ENCODE peak calls at places on chromosomes 6 and 20, in six cellular contexts. Y is lower lobe of right lung, X is uterus, K is AG04450, S is DND-41, M is psoas muscle. D is an unnamed sample.

GRCh38 chr20:48209102-48209501 is 423.8 kb upstream of the SULF2 start:
- DNase-seq in Y (no peak), X (no peak), K (no peak), S (no peak), M (no peak), D (no peak)

GRCh38 chr6:33837971-33838665 is 34.3 kb upstream of the MLN start:
- DNase-seq in Y (no peak), X (peak), K (peak), S (no peak), M (no peak), D (no peak)

GRCh38 chr20:24768226-24768625 is 180.8 kb upstream of the CST7 start:
- DNase-seq in Y (no peak), X (no peak), K (no peak), S (no peak), M (no peak), D (peak)

GRCh38 chr20:10674684-10675455 is 1.1 kb upstream of the JAG1 start:
- DNase-seq in Y (peak), X (peak), K (no peak), S (no peak), M (peak), D (peak)

GRCh38 chr6:18362058-18362561 is 25.0 kb upstream of the RNF144B start:
- DNase-seq in Y (no peak), X (peak), K (peak), S (no peak), M (no peak), D (peak)

GRCh38 chr6:26033132-26033941 is 53.9 kb upstream of the HFE start:
- DNase-seq in Y (peak), X (peak), K (peak), S (peak), M (peak), D (peak)

GRCh38 chr20:63383556-63383955 is 22.4 kb upstream of the CHRNA4 start:
- DNase-seq in Y (no peak), X (no peak), K (no peak), S (no peak), M (no peak), D (no peak)

GRCh38 chr6:27757307-27757706 is 154.9 kb downstream of the OR2B2 start:
- DNase-seq in Y (peak), X (no peak), K (no peak), S (peak), M (no peak), D (no peak)

GRCh38 chr6:83574783-83575182 is 62.4 kb downstream of the PRSS35 start:
- DNase-seq in Y (no peak), X (no peak), K (no peak), S (no peak), M (no peak), D (no peak)

GRCh38 chr6:56756791-56757582 is 114.3 kb upstream of the DST start:
- DNase-seq in Y (no peak), X (no peak), K (no peak), S (no peak), M (no peak), D (no peak)

GRCh38 chr6:50030777-50031562 is 9.2 kb upstream of the DEFB110 start:
- DNase-seq in Y (no peak), X (no peak), K (no peak), S (no peak), M (no peak), D (no peak)

GRCh38 chr6:101011165-101011564 is 130.0 kb upstream of the ASCC3 start:
- DNase-seq in Y (no peak), X (no peak), K (no peak), S (peak), M (no peak), D (no peak)

GRCh38 chr6:73548458-73549446 is 27.9 kb upstream of the EEF1A1 start:
- DNase-seq in Y (no peak), X (no peak), K (no peak), S (no peak), M (no peak), D (no peak)

GRCh38 chr20:59030911-59031310 is 1.2 kb downstream of the ATP5F1E start:
- DNase-seq in Y (no peak), X (no peak), K (no peak), S (no peak), M (no peak), D (no peak)

GRCh38 chr6:125363010-125363359 is 61.2 kb upstream of the HDDC2 start:
- DNase-seq in Y (no peak), X (no peak), K (no peak), S (no peak), M (no peak), D (no peak)

GRCh38 chr20:60078351-60079250 is 120.4 kb downstream of the CDH26 start:
- DNase-seq in Y (no peak), X (no peak), K (no peak), S (no peak), M (no peak), D (no peak)

GRCh38 chr6:166027761-166028160 is 139.9 kb downstream of the TBXT start:
- DNase-seq in Y (no peak), X (no peak), K (no peak), S (no peak), M (no peak), D (peak)

GRCh38 chr6:149716584-149716983 is 1.3 kb downstream of the LATS1 start:
- DNase-seq in Y (no peak), X (no peak), K (no peak), S (no peak), M (no peak), D (no peak)
- H3K27ac ChIP-seq in Y (peak), X (no peak), K (no peak), S (peak), M (peak), D (peak)

GRCh38 chr6:68975064-68975463 is 340.0 kb downstream of the ADGRB3 start:
- DNase-seq in Y (no peak), X (no peak), K (no peak), S (no peak), M (no peak), D (peak)

GRCh38 chr6:68978411-68978810 is 343.3 kb downstream of the ADGRB3 start:
- DNase-seq in Y (no peak), X (no peak), K (no peak), S (no peak), M (no peak), D (no peak)

DNA sequence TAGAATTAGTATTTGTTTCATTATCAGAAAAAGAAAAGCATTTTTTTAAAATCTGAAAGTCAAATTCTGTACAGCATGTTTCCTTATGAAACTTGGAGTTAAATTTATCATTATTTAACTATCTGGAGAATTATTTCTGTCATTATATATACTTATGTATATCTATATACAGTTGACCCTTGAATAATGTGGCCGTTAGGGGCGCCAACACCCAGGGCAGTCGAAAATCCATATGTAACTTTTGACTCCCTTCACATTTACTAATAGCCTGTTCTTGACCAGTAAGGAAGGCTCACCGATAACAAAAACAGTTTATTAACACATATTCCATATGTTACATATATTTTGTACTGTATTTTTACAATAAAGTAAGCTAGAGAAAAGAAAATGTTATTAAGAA is 341.2 kb downstream of the ADGRB3 start:
- DNase-seq in Y (no peak), X (no peak), K (no peak), S (no peak), M (no peak), D (no peak)
- TF ChIP-seq CTCF in Y (no peak), X (no peak), K (peak), S (no peak), M (no peak), D (peak)

GRCh38 chr6:43500921-43501320 is 9.2 kb downstream of the LRRC73 start:
- DNase-seq in Y (no peak), X (no peak), K (no peak), S (no peak), M (no peak), D (no peak)

GRCh38 chr6:43505718-43506117 is 4.4 kb downstream of the LRRC73 start:
- DNase-seq in Y (no peak), X (no peak), K (no peak), S (no peak), M (no peak), D (no peak)

GRCh38 chr6:43504756-43505593 is 5.2 kb downstream of the LRRC73 start:
- DNase-seq in Y (no peak), X (no peak), K (no peak), S (no peak), M (no peak), D (no peak)

GRCh38 chr6:43502666-43503065 is 7.5 kb downstream of the LRRC73 start:
- DNase-seq in Y (no peak), X (no peak), K (no peak), S (no peak), M (no peak), D (no peak)

GRCh38 chr6:43503443-43503842 is 6.7 kb downstream of the LRRC73 start:
- DNase-seq in Y (no peak), X (no peak), K (no peak), S (no peak), M (no peak), D (no peak)
- H3K27ac ChIP-seq in Y (no peak), X (no peak), K (no peak), S (no peak), M (no peak), D (no peak)

GRCh38 chr6:132413501-132413805 is 12.2 kb upstream of the MOXD1 start:
- DNase-seq in Y (no peak), X (no peak), K (no peak), S (no peak), M (no peak), D (no peak)
- TF ChIP-seq CTCF in Y (no peak), X (no peak), K (no peak), S (no peak), M (no peak), D (no peak)

DNA sequence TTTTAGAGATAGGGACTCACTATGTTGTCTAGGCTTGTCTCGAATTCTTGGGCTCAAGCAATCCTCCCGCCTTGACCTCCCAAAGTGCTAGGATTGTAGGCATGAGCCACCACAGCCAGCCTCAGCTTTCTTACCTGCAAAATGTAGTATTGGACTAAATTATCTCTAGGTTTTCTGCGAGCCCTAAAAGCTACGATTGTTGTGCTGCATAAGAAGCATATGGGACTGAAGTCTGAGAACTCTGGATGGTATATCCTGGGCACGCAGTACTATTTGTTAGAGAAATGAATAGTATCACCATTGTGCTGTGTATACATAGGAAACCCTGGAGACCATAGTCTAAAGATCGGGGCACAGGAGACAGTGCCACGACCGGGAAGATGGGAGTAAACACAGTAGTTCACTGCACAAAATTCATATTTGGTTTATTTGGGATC is 60.1 kb downstream of the RPRD1B start:
- DNase-seq in Y (no peak), X (no peak), K (no peak), S (no peak), M (no peak), D (no peak)
- H3K27ac ChIP-seq in Y (no peak), X (peak), K (no peak), S (no peak), M (peak), D (no peak)

DNA sequence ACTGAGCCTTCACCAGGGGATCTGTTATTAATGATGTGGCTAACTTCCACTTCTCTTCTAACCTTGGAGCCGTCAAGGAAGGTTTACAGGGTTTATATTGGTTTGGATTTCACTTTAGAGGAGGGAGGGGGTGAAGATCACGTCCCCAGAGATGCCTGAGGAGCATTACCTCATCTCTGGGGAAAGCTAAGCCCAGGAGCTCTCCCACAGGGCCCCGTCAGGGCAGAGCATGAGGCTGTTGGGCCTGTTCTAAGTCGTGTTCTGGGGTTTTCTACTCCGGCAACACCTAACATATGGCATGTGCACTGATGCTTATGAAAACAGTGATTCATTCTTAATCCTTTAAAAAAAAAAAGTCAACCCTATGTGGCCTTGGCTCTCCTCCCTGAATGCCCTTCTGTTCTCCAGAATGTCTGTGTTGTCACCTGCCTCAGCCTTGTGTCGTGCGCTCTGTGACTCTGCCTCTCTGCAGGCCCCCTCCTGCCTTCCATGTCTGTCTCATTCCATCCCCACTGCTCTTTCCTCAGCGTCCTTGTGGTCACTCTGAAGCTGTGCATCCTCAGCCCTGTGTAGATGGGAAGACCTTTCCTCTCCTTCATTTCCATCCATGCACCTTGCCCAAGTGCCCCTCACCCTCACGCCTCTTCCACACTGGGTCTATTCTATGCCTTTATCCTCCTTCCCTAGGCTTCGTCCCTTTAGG is 97.4 kb upstream of the JARID2 start:
- DNase-seq in Y (no peak), X (no peak), K (peak), S (no peak), M (no peak), D (no peak)
- TF ChIP-seq CTCF in Y (no peak), X (no peak), K (peak), S (no peak), M (no peak), D (no peak)

GRCh38 chr6:140970485-140970884 is 1162.2 kb upstream of the GJE1 start:
- DNase-seq in Y (no peak), X (no peak), K (no peak), S (no peak), M (no peak), D (no peak)
- H3K27ac ChIP-seq in Y (no peak), X (no peak), K (no peak), S (no peak), M (no peak), D (no peak)

GRCh38 chr6:167046861-167047495 is 47.8 kb downstream of the CEP43 start:
- DNase-seq in Y (no peak), X (no peak), K (no peak), S (no peak), M (no peak), D (no peak)

GRCh38 chr6:167049275-167049674 is 50.1 kb downstream of the CEP43 start:
- DNase-seq in Y (no peak), X (no peak), K (no peak), S (no peak), M (no peak), D (no peak)

GRCh38 chr6:167047554-167047953 is 48.4 kb downstream of the CEP43 start:
- DNase-seq in Y (peak), X (no peak), K (no peak), S (no peak), M (no peak), D (no peak)

GRCh38 chr6:167044696-167045095 is 45.5 kb downstream of the CEP43 start:
- DNase-seq in Y (no peak), X (no peak), K (no peak), S (no peak), M (no peak), D (peak)

GRCh38 chr6:167045828-167046580 is 46.8 kb downstream of the CEP43 start:
- DNase-seq in Y (no peak), X (no peak), K (no peak), S (no peak), M (no peak), D (no peak)
- TF ChIP-seq CTCF in Y (no peak), X (no peak), K (peak), S (no peak), M (no peak), D (peak)

DNA sequence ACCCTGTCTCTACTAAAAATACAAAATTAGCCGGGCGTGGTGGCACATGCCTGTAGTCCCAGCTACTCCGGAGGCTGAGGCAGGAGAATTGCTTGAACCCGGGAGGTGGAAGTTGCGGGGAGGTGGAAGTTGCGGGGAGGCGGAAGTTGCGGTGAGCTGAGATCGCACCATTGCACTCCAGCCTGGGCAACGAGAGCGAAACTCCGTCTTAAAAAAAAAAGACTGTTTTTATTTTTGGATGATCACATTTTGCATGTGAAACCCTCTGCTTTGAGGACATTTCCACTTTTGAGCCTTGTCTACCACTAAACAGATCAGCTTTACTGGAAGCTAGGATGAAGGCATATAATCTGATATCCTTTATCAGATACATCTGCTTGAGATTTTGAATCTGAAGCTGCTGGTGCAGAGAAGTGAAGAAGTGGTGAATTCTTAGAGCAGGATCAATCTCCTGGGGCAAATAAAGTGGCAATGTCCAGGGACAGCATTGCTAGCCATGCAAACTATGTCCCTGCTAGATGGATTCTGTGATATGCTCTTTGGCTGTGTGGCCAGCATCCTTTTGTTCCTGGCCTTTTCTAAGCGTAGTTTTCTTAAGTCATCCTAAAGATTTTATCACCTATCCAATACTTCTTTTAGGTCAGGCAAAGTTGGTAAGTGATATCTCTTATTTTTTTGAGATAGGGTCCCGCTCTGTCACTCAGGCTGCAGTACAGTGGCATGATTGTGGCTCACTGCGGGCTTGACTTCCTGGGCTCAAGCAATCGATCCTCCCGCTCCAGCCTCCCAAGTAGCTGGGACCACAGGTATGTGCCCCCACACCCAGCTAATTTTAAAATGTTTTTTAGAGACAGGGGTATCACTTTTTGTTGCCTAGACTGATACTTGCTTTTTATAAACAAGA is 23.3 kb downstream of the RBL1 start:
- DNase-seq in Y (no peak), X (no peak), K (no peak), S (no peak), M (no peak), D (no peak)
- H3K27ac ChIP-seq in Y (no peak), X (no peak), K (no peak), S (no peak), M (no peak), D (no peak)

GRCh38 chr20:18717062-18717461 is 96.5 kb upstream of the SCP2D1 start:
- DNase-seq in Y (no peak), X (no peak), K (no peak), S (no peak), M (no peak), D (no peak)

GRCh38 chr20:18718129-18718528 is 95.5 kb upstream of the SCP2D1 start:
- DNase-seq in Y (no peak), X (no peak), K (no peak), S (no peak), M (no peak), D (no peak)

GRCh38 chr20:18712116-18712515 is 101.5 kb upstream of the SCP2D1 start:
- DNase-seq in Y (no peak), X (no peak), K (no peak), S (no peak), M (no peak), D (no peak)

GRCh38 chr20:18715564-18715963 is 98.0 kb upstream of the SCP2D1 start:
- DNase-seq in Y (no peak), X (no peak), K (no peak), S (no peak), M (no peak), D (no peak)

DNA sequence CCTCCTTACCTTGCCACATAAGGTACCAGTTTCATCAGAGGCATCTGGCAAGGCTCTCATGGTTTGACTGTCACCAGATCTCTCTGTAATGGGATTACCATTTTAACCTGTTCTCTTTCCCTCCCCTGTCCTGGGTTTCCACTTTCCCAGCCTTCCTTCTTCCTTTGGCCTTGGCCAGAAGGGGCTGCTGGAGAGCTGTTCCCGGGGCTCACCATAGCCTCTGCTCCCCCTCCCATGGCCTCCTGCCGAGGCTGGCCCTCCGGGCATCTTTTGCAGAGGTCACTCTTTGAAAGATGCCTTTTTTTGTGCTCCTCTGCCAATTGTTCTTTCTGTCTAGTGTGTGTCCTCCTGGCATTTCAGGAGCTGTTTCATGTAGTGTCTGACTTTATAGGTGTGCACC is 100.7 kb upstream of the SCP2D1 start:
- DNase-seq in Y (no peak), X (no peak), K (no peak), S (no peak), M (no peak), D (no peak)
- TF ChIP-seq CTCF in Y (no peak), X (no peak), K (no peak), S (no peak), M (no peak), D (no peak)